ENCODE peak calls at places on chromosomes 7 and 10, in ten cellular contexts. One of them, this sample, is unnamed.

GRCh38 chr10:74753295-74754211 is 72.8 kb upstream of the KAT6B start:
- DNase-seq in activated naive CD4-positive, alpha-beta T cell treated with anti-CD3 and anti-CD28 coated beads, Interleukin-2, amount 10 ng/mL, durations not matched to agents 7 days and 5 days: no peak
- DNase-seq in trophoblast cell: no peak
- DNase-seq in fibroblast of lung: no peak
- DNase-seq in CD8-positive, alpha-beta memory T cell: no peak
- DNase-seq in activated naive CD8-positive, alpha-beta T cell treated with anti-CD3 and anti-CD28 coated beads for 36 hours: no peak
- DNase-seq in endothelial cell of umbilical vein: no peak
- DNase-seq in SJSA1: no peak
- DNase-seq in memory B cell: no peak
- DNase-seq in GM20000: no peak
- DNase-seq in this sample: no peak

GRCh38 chr7:40680657-40681056 is 545.9 kb downstream of the SUGCT start:
- DNase-seq in activated naive CD4-positive, alpha-beta T cell treated with anti-CD3 and anti-CD28 coated beads, Interleukin-2, amount 10 ng/mL, durations not matched to agents 7 days and 5 days: no peak
- DNase-seq in trophoblast cell: peak
- DNase-seq in fibroblast of lung: no peak
- DNase-seq in CD8-positive, alpha-beta memory T cell: no peak
- DNase-seq in activated naive CD8-positive, alpha-beta T cell treated with anti-CD3 and anti-CD28 coated beads for 36 hours: no peak
- DNase-seq in endothelial cell of umbilical vein: peak
- DNase-seq in SJSA1: no peak
- DNase-seq in memory B cell: no peak
- DNase-seq in GM20000: peak
- DNase-seq in this sample: no peak

GRCh38 chr7:20359397-20359963 is 28.8 kb downstream of the ITGB8 start:
- DNase-seq in activated naive CD4-positive, alpha-beta T cell treated with anti-CD3 and anti-CD28 coated beads, Interleukin-2, amount 10 ng/mL, durations not matched to agents 7 days and 5 days: no peak
- DNase-seq in trophoblast cell: peak
- DNase-seq in fibroblast of lung: no peak
- DNase-seq in CD8-positive, alpha-beta memory T cell: no peak
- DNase-seq in activated naive CD8-positive, alpha-beta T cell treated with anti-CD3 and anti-CD28 coated beads for 36 hours: no peak
- DNase-seq in endothelial cell of umbilical vein: no peak
- DNase-seq in SJSA1: peak
- DNase-seq in memory B cell: no peak
- DNase-seq in GM20000: no peak
- DNase-seq in this sample: no peak

GRCh38 chr10:94115725-94116124 is 122.0 kb downstream of the PLCE1 start:
- DNase-seq in activated naive CD4-positive, alpha-beta T cell treated with anti-CD3 and anti-CD28 coated beads, Interleukin-2, amount 10 ng/mL, durations not matched to agents 7 days and 5 days: no peak
- DNase-seq in trophoblast cell: peak
- DNase-seq in fibroblast of lung: no peak
- DNase-seq in CD8-positive, alpha-beta memory T cell: no peak
- DNase-seq in activated naive CD8-positive, alpha-beta T cell treated with anti-CD3 and anti-CD28 coated beads for 36 hours: no peak
- DNase-seq in endothelial cell of umbilical vein: no peak
- DNase-seq in SJSA1: no peak
- DNase-seq in memory B cell: no peak
- DNase-seq in GM20000: no peak
- DNase-seq in this sample: no peak

GRCh38 chr10:3493621-3494020 is 291.4 kb downstream of the KLF6 start:
- DNase-seq in activated naive CD4-positive, alpha-beta T cell treated with anti-CD3 and anti-CD28 coated beads, Interleukin-2, amount 10 ng/mL, durations not matched to agents 7 days and 5 days: no peak
- DNase-seq in trophoblast cell: peak
- DNase-seq in fibroblast of lung: no peak
- DNase-seq in CD8-positive, alpha-beta memory T cell: no peak
- DNase-seq in activated naive CD8-positive, alpha-beta T cell treated with anti-CD3 and anti-CD28 coated beads for 36 hours: no peak
- DNase-seq in endothelial cell of umbilical vein: no peak
- DNase-seq in SJSA1: no peak
- DNase-seq in memory B cell: no peak
- DNase-seq in GM20000: no peak
- DNase-seq in this sample: no peak

GRCh38 chr10:123741711-123742110 is 75.6 kb downstream of the GPR26 start:
- DNase-seq in activated naive CD4-positive, alpha-beta T cell treated with anti-CD3 and anti-CD28 coated beads, Interleukin-2, amount 10 ng/mL, durations not matched to agents 7 days and 5 days: no peak
- DNase-seq in trophoblast cell: no peak
- DNase-seq in fibroblast of lung: no peak
- DNase-seq in CD8-positive, alpha-beta memory T cell: no peak
- DNase-seq in activated naive CD8-positive, alpha-beta T cell treated with anti-CD3 and anti-CD28 coated beads for 36 hours: no peak
- DNase-seq in endothelial cell of umbilical vein: no peak
- DNase-seq in SJSA1: no peak
- DNase-seq in memory B cell: no peak
- DNase-seq in GM20000: no peak
- DNase-seq in this sample: no peak

GRCh38 chr7:45573199-45573598 is 969 bp upstream of the ADCY1 start:
- DNase-seq in activated naive CD4-positive, alpha-beta T cell treated with anti-CD3 and anti-CD28 coated beads, Interleukin-2, amount 10 ng/mL, durations not matched to agents 7 days and 5 days: no peak
- DNase-seq in trophoblast cell: no peak
- DNase-seq in fibroblast of lung: no peak
- DNase-seq in CD8-positive, alpha-beta memory T cell: no peak
- DNase-seq in activated naive CD8-positive, alpha-beta T cell treated with anti-CD3 and anti-CD28 coated beads for 36 hours: no peak
- DNase-seq in endothelial cell of umbilical vein: no peak
- DNase-seq in SJSA1: no peak
- DNase-seq in memory B cell: no peak
- DNase-seq in GM20000: no peak
- DNase-seq in this sample: no peak

GRCh38 chr10:87775766-87776165 is 42.3 kb downstream of the ATAD1 start:
- DNase-seq in activated naive CD4-positive, alpha-beta T cell treated with anti-CD3 and anti-CD28 coated beads, Interleukin-2, amount 10 ng/mL, durations not matched to agents 7 days and 5 days: no peak
- DNase-seq in trophoblast cell: no peak
- DNase-seq in fibroblast of lung: peak
- DNase-seq in CD8-positive, alpha-beta memory T cell: no peak
- DNase-seq in activated naive CD8-positive, alpha-beta T cell treated with anti-CD3 and anti-CD28 coated beads for 36 hours: no peak
- DNase-seq in endothelial cell of umbilical vein: peak
- DNase-seq in SJSA1: peak
- DNase-seq in memory B cell: no peak
- DNase-seq in GM20000: no peak
- DNase-seq in this sample: no peak

GRCh38 chr10:31134303-31134928 is 102.8 kb upstream of the ZNF438 start:
- DNase-seq in activated naive CD4-positive, alpha-beta T cell treated with anti-CD3 and anti-CD28 coated beads, Interleukin-2, amount 10 ng/mL, durations not matched to agents 7 days and 5 days: peak
- DNase-seq in trophoblast cell: no peak
- DNase-seq in fibroblast of lung: peak
- DNase-seq in CD8-positive, alpha-beta memory T cell: no peak
- DNase-seq in activated naive CD8-positive, alpha-beta T cell treated with anti-CD3 and anti-CD28 coated beads for 36 hours: peak
- DNase-seq in endothelial cell of umbilical vein: peak
- DNase-seq in SJSA1: peak
- DNase-seq in memory B cell: no peak
- DNase-seq in GM20000: peak
- DNase-seq in this sample: no peak

GRCh38 chr7:149741629-149742028 is 31.8 kb downstream of the ZNF467 start:
- DNase-seq in activated naive CD4-positive, alpha-beta T cell treated with anti-CD3 and anti-CD28 coated beads, Interleukin-2, amount 10 ng/mL, durations not matched to agents 7 days and 5 days: no peak
- DNase-seq in trophoblast cell: no peak
- DNase-seq in fibroblast of lung: no peak
- DNase-seq in CD8-positive, alpha-beta memory T cell: no peak
- DNase-seq in activated naive CD8-positive, alpha-beta T cell treated with anti-CD3 and anti-CD28 coated beads for 36 hours: no peak
- DNase-seq in endothelial cell of umbilical vein: peak
- DNase-seq in SJSA1: no peak
- DNase-seq in memory B cell: no peak
- DNase-seq in GM20000: peak
- DNase-seq in this sample: no peak

GRCh38 chr10:101060951-101061813 is 607 bp upstream of the KAZALD1 start:
- DNase-seq in activated naive CD4-positive, alpha-beta T cell treated with anti-CD3 and anti-CD28 coated beads, Interleukin-2, amount 10 ng/mL, durations not matched to agents 7 days and 5 days: peak
- DNase-seq in trophoblast cell: peak
- DNase-seq in fibroblast of lung: peak
- DNase-seq in CD8-positive, alpha-beta memory T cell: peak
- DNase-seq in activated naive CD8-positive, alpha-beta T cell treated with anti-CD3 and anti-CD28 coated beads for 36 hours: peak
- DNase-seq in endothelial cell of umbilical vein: peak
- DNase-seq in SJSA1: peak
- DNase-seq in memory B cell: no peak
- DNase-seq in GM20000: peak
- DNase-seq in this sample: peak

GRCh38 chr7:80614911-80615310 is 23.5 kb upstream of the CD36 start:
- DNase-seq in activated naive CD4-positive, alpha-beta T cell treated with anti-CD3 and anti-CD28 coated beads, Interleukin-2, amount 10 ng/mL, durations not matched to agents 7 days and 5 days: no peak
- DNase-seq in trophoblast cell: no peak
- DNase-seq in fibroblast of lung: peak
- DNase-seq in CD8-positive, alpha-beta memory T cell: no peak
- DNase-seq in activated naive CD8-positive, alpha-beta T cell treated with anti-CD3 and anti-CD28 coated beads for 36 hours: no peak
- DNase-seq in endothelial cell of umbilical vein: no peak
- DNase-seq in SJSA1: no peak
- DNase-seq in memory B cell: no peak
- DNase-seq in GM20000: no peak
- DNase-seq in this sample: no peak

GRCh38 chr10:72007246-72007892 is 43.2 kb downstream of the CHST3 start:
- DNase-seq in activated naive CD4-positive, alpha-beta T cell treated with anti-CD3 and anti-CD28 coated beads, Interleukin-2, amount 10 ng/mL, durations not matched to agents 7 days and 5 days: no peak
- DNase-seq in trophoblast cell: no peak
- DNase-seq in fibroblast of lung: no peak
- DNase-seq in CD8-positive, alpha-beta memory T cell: no peak
- DNase-seq in activated naive CD8-positive, alpha-beta T cell treated with anti-CD3 and anti-CD28 coated beads for 36 hours: no peak
- DNase-seq in endothelial cell of umbilical vein: no peak
- DNase-seq in SJSA1: no peak
- DNase-seq in memory B cell: no peak
- DNase-seq in GM20000: no peak
- DNase-seq in this sample: no peak

GRCh38 chr7:39709768-39710291 is 86.5 kb downstream of the RALA start:
- DNase-seq in activated naive CD4-positive, alpha-beta T cell treated with anti-CD3 and anti-CD28 coated beads, Interleukin-2, amount 10 ng/mL, durations not matched to agents 7 days and 5 days: no peak
- DNase-seq in trophoblast cell: peak
- DNase-seq in fibroblast of lung: peak
- DNase-seq in CD8-positive, alpha-beta memory T cell: no peak
- DNase-seq in activated naive CD8-positive, alpha-beta T cell treated with anti-CD3 and anti-CD28 coated beads for 36 hours: no peak
- DNase-seq in endothelial cell of umbilical vein: peak
- DNase-seq in SJSA1: no peak
- DNase-seq in memory B cell: no peak
- DNase-seq in GM20000: peak
- DNase-seq in this sample: no peak

GRCh38 chr7:111734955-111735660 is 172.8 kb upstream of the IMMP2L start:
- DNase-seq in activated naive CD4-positive, alpha-beta T cell treated with anti-CD3 and anti-CD28 coated beads, Interleukin-2, amount 10 ng/mL, durations not matched to agents 7 days and 5 days: no peak
- DNase-seq in trophoblast cell: no peak
- DNase-seq in fibroblast of lung: peak
- DNase-seq in CD8-positive, alpha-beta memory T cell: no peak
- DNase-seq in activated naive CD8-positive, alpha-beta T cell treated with anti-CD3 and anti-CD28 coated beads for 36 hours: no peak
- DNase-seq in endothelial cell of umbilical vein: no peak
- DNase-seq in SJSA1: no peak
- DNase-seq in memory B cell: no peak
- DNase-seq in GM20000: no peak
- DNase-seq in this sample: no peak

GRCh38 chr10:4283841-4284610 is 499.0 kb upstream of the KLF6 start:
- DNase-seq in activated naive CD4-positive, alpha-beta T cell treated with anti-CD3 and anti-CD28 coated beads, Interleukin-2, amount 10 ng/mL, durations not matched to agents 7 days and 5 days: no peak
- DNase-seq in trophoblast cell: no peak
- DNase-seq in fibroblast of lung: peak
- DNase-seq in CD8-positive, alpha-beta memory T cell: no peak
- DNase-seq in activated naive CD8-positive, alpha-beta T cell treated with anti-CD3 and anti-CD28 coated beads for 36 hours: no peak
- DNase-seq in endothelial cell of umbilical vein: no peak
- DNase-seq in SJSA1: no peak
- DNase-seq in memory B cell: no peak
- DNase-seq in GM20000: no peak
- DNase-seq in this sample: no peak

GRCh38 chr7:152574892-152575511 is 100.9 kb downstream of the XRCC2 start:
- DNase-seq in activated naive CD4-positive, alpha-beta T cell treated with anti-CD3 and anti-CD28 coated beads, Interleukin-2, amount 10 ng/mL, durations not matched to agents 7 days and 5 days: no peak
- DNase-seq in trophoblast cell: peak
- DNase-seq in fibroblast of lung: no peak
- DNase-seq in CD8-positive, alpha-beta memory T cell: no peak
- DNase-seq in activated naive CD8-positive, alpha-beta T cell treated with anti-CD3 and anti-CD28 coated beads for 36 hours: no peak
- DNase-seq in endothelial cell of umbilical vein: no peak
- DNase-seq in SJSA1: no peak
- DNase-seq in memory B cell: no peak
- DNase-seq in GM20000: peak
- DNase-seq in this sample: no peak

GRCh38 chr7:40965016-40965415 is 737.9 kb downstream of the INHBA start:
- DNase-seq in activated naive CD4-positive, alpha-beta T cell treated with anti-CD3 and anti-CD28 coated beads, Interleukin-2, amount 10 ng/mL, durations not matched to agents 7 days and 5 days: no peak
- DNase-seq in trophoblast cell: no peak
- DNase-seq in fibroblast of lung: no peak
- DNase-seq in CD8-positive, alpha-beta memory T cell: no peak
- DNase-seq in activated naive CD8-positive, alpha-beta T cell treated with anti-CD3 and anti-CD28 coated beads for 36 hours: no peak
- DNase-seq in endothelial cell of umbilical vein: no peak
- DNase-seq in SJSA1: no peak
- DNase-seq in memory B cell: no peak
- DNase-seq in GM20000: no peak
- DNase-seq in this sample: no peak

GRCh38 chr10:77160679-77161078 is 476.9 kb downstream of the KCNMA1 start:
- DNase-seq in activated naive CD4-positive, alpha-beta T cell treated with anti-CD3 and anti-CD28 coated beads, Interleukin-2, amount 10 ng/mL, durations not matched to agents 7 days and 5 days: no peak
- DNase-seq in trophoblast cell: no peak
- DNase-seq in fibroblast of lung: peak
- DNase-seq in CD8-positive, alpha-beta memory T cell: no peak
- DNase-seq in activated naive CD8-positive, alpha-beta T cell treated with anti-CD3 and anti-CD28 coated beads for 36 hours: no peak
- DNase-seq in endothelial cell of umbilical vein: peak
- DNase-seq in SJSA1: peak
- DNase-seq in memory B cell: no peak
- DNase-seq in GM20000: no peak
- DNase-seq in this sample: no peak

GRCh38 chr7:73622909-73623797 is 1.2 kb downstream of the MLXIPL start:
- DNase-seq in activated naive CD4-positive, alpha-beta T cell treated with anti-CD3 and anti-CD28 coated beads, Interleukin-2, amount 10 ng/mL, durations not matched to agents 7 days and 5 days: no peak
- DNase-seq in trophoblast cell: no peak
- DNase-seq in fibroblast of lung: peak
- DNase-seq in CD8-positive, alpha-beta memory T cell: no peak
- DNase-seq in activated naive CD8-positive, alpha-beta T cell treated with anti-CD3 and anti-CD28 coated beads for 36 hours: no peak
- DNase-seq in endothelial cell of umbilical vein: no peak
- DNase-seq in SJSA1: no peak
- DNase-seq in memory B cell: no peak
- DNase-seq in GM20000: peak
- DNase-seq in this sample: no peak

GRCh38 chr7:125112741-125113309 is 183.2 kb upstream of the POT1 start:
- DNase-seq in activated naive CD4-positive, alpha-beta T cell treated with anti-CD3 and anti-CD28 coated beads, Interleukin-2, amount 10 ng/mL, durations not matched to agents 7 days and 5 days: no peak
- DNase-seq in trophoblast cell: no peak
- DNase-seq in fibroblast of lung: peak
- DNase-seq in CD8-positive, alpha-beta memory T cell: no peak
- DNase-seq in activated naive CD8-positive, alpha-beta T cell treated with anti-CD3 and anti-CD28 coated beads for 36 hours: no peak
- DNase-seq in endothelial cell of umbilical vein: no peak
- DNase-seq in SJSA1: no peak
- DNase-seq in memory B cell: no peak
- DNase-seq in GM20000: no peak
- DNase-seq in this sample: no peak

GRCh38 chr10:48463318-48464003 is 141.4 kb downstream of the ARHGAP22 start:
- DNase-seq in activated naive CD4-positive, alpha-beta T cell treated with anti-CD3 and anti-CD28 coated beads, Interleukin-2, amount 10 ng/mL, durations not matched to agents 7 days and 5 days: peak
- DNase-seq in trophoblast cell: no peak
- DNase-seq in fibroblast of lung: peak
- DNase-seq in CD8-positive, alpha-beta memory T cell: no peak
- DNase-seq in activated naive CD8-positive, alpha-beta T cell treated with anti-CD3 and anti-CD28 coated beads for 36 hours: no peak
- DNase-seq in endothelial cell of umbilical vein: no peak
- DNase-seq in SJSA1: no peak
- DNase-seq in memory B cell: no peak
- DNase-seq in GM20000: no peak
- DNase-seq in this sample: no peak

GRCh38 chr7:50204576-50204975 is 99.9 kb upstream of the IKZF1 start:
- DNase-seq in activated naive CD4-positive, alpha-beta T cell treated with anti-CD3 and anti-CD28 coated beads, Interleukin-2, amount 10 ng/mL, durations not matched to agents 7 days and 5 days: peak
- DNase-seq in trophoblast cell: no peak
- DNase-seq in fibroblast of lung: no peak
- DNase-seq in CD8-positive, alpha-beta memory T cell: no peak
- DNase-seq in activated naive CD8-positive, alpha-beta T cell treated with anti-CD3 and anti-CD28 coated beads for 36 hours: no peak
- DNase-seq in endothelial cell of umbilical vein: no peak
- DNase-seq in SJSA1: no peak
- DNase-seq in memory B cell: no peak
- DNase-seq in GM20000: no peak
- DNase-seq in this sample: no peak

GRCh38 chr7:10685040-10685439 is 288.6 kb upstream of the PHF14 start:
- DNase-seq in activated naive CD4-positive, alpha-beta T cell treated with anti-CD3 and anti-CD28 coated beads, Interleukin-2, amount 10 ng/mL, durations not matched to agents 7 days and 5 days: no peak
- DNase-seq in trophoblast cell: no peak
- DNase-seq in fibroblast of lung: no peak
- DNase-seq in CD8-positive, alpha-beta memory T cell: no peak
- DNase-seq in activated naive CD8-positive, alpha-beta T cell treated with anti-CD3 and anti-CD28 coated beads for 36 hours: no peak
- DNase-seq in endothelial cell of umbilical vein: no peak
- DNase-seq in SJSA1: no peak
- DNase-seq in memory B cell: no peak
- DNase-seq in GM20000: no peak
- DNase-seq in this sample: no peak

GRCh38 chr7:123665896-123666295 is 10.2 kb downstream of the LMOD2 start:
- DNase-seq in activated naive CD4-positive, alpha-beta T cell treated with anti-CD3 and anti-CD28 coated beads, Interleukin-2, amount 10 ng/mL, durations not matched to agents 7 days and 5 days: no peak
- DNase-seq in trophoblast cell: no peak
- DNase-seq in fibroblast of lung: no peak
- DNase-seq in CD8-positive, alpha-beta memory T cell: no peak
- DNase-seq in activated naive CD8-positive, alpha-beta T cell treated with anti-CD3 and anti-CD28 coated beads for 36 hours: no peak
- DNase-seq in endothelial cell of umbilical vein: no peak
- DNase-seq in SJSA1: no peak
- DNase-seq in memory B cell: no peak
- DNase-seq in GM20000: no peak
- DNase-seq in this sample: no peak

GRCh38 chr7:80588591-80588990 is 49.9 kb upstream of the CD36 start:
- DNase-seq in activated naive CD4-positive, alpha-beta T cell treated with anti-CD3 and anti-CD28 coated beads, Interleukin-2, amount 10 ng/mL, durations not matched to agents 7 days and 5 days: no peak
- DNase-seq in trophoblast cell: no peak
- DNase-seq in fibroblast of lung: peak
- DNase-seq in CD8-positive, alpha-beta memory T cell: no peak
- DNase-seq in activated naive CD8-positive, alpha-beta T cell treated with anti-CD3 and anti-CD28 coated beads for 36 hours: no peak
- DNase-seq in endothelial cell of umbilical vein: no peak
- DNase-seq in SJSA1: no peak
- DNase-seq in memory B cell: no peak
- DNase-seq in GM20000: no peak
- DNase-seq in this sample: no peak

GRCh38 chr7:132475669-132476116 is 100.6 kb downstream of the PLXNA4 start:
- DNase-seq in activated naive CD4-positive, alpha-beta T cell treated with anti-CD3 and anti-CD28 coated beads, Interleukin-2, amount 10 ng/mL, durations not matched to agents 7 days and 5 days: no peak
- DNase-seq in trophoblast cell: no peak
- DNase-seq in fibroblast of lung: no peak
- DNase-seq in CD8-positive, alpha-beta memory T cell: no peak
- DNase-seq in activated naive CD8-positive, alpha-beta T cell treated with anti-CD3 and anti-CD28 coated beads for 36 hours: no peak
- DNase-seq in endothelial cell of umbilical vein: no peak
- DNase-seq in SJSA1: no peak
- DNase-seq in memory B cell: no peak
- DNase-seq in GM20000: no peak
- DNase-seq in this sample: no peak

GRCh38 chr7:137753067-137753466 is 93.7 kb downstream of the DGKI start:
- DNase-seq in activated naive CD4-positive, alpha-beta T cell treated with anti-CD3 and anti-CD28 coated beads, Interleukin-2, amount 10 ng/mL, durations not matched to agents 7 days and 5 days: no peak
- DNase-seq in trophoblast cell: no peak
- DNase-seq in fibroblast of lung: no peak
- DNase-seq in CD8-positive, alpha-beta memory T cell: no peak
- DNase-seq in activated naive CD8-positive, alpha-beta T cell treated with anti-CD3 and anti-CD28 coated beads for 36 hours: no peak
- DNase-seq in endothelial cell of umbilical vein: no peak
- DNase-seq in SJSA1: no peak
- DNase-seq in memory B cell: no peak
- DNase-seq in GM20000: no peak
- DNase-seq in this sample: no peak

This sample was measured in NK-92 treated with Interleukin-12 subunit alpha and Interleukin-12 subunit beta, amount 100 ng/mL, for 24 hours.